ENCODE peak calls at places on chromosomes 4 and X, in eight cellular contexts. One of them, this sample, is unnamed.

GRCh38 chr4:16284050-16284449 is 57.8 kb upstream of the TAPT1 start:
- DNase-seq in suprapubic skin: no peak
- DNase-seq in BJ: no peak
- DNase-seq in choroid plexus epithelial cell: no peak
- DNase-seq in CD8-positive, alpha-beta T cell: no peak
- DNase-seq in kidney: no peak
- DNase-seq in endodermal cell: no peak
- DNase-seq in right atrium auricular region: no peak
- DNase-seq in this sample: no peak

GRCh38 chrX:84168574-84168973 is 19.4 kb downstream of the RPS6KA6 start:
- DNase-seq in suprapubic skin: no peak
- DNase-seq in BJ: no peak
- DNase-seq in choroid plexus epithelial cell: peak; percentile 1
- DNase-seq in CD8-positive, alpha-beta T cell: no peak
- DNase-seq in kidney: no peak
- DNase-seq in endodermal cell: no peak
- DNase-seq in right atrium auricular region: no peak
- DNase-seq in this sample: no peak

GRCh38 chr4:186657766-186658165 is 65.9 kb downstream of the FAT1 start:
- DNase-seq in suprapubic skin: no peak
- DNase-seq in BJ: no peak
- DNase-seq in choroid plexus epithelial cell: peak; percentile 16
- DNase-seq in CD8-positive, alpha-beta T cell: no peak
- DNase-seq in kidney: no peak
- DNase-seq in endodermal cell: no peak
- DNase-seq in right atrium auricular region: no peak
- DNase-seq in this sample: peak; percentile 44

GRCh38 chrX:115344885-115345653 is 55.6 kb downstream of the LUZP4 start:
- DNase-seq in suprapubic skin: peak; percentile 91
- DNase-seq in BJ: peak; percentile 71
- DNase-seq in choroid plexus epithelial cell: peak; percentile 98
- DNase-seq in CD8-positive, alpha-beta T cell: no peak
- DNase-seq in kidney: peak; percentile 94
- DNase-seq in endodermal cell: peak; percentile 83
- DNase-seq in right atrium auricular region: peak; percentile 93
- DNase-seq in this sample: peak; percentile 97

GRCh38 chrX:24396236-24396929 is 35.9 kb downstream of the SUPT20HL1 start:
- DNase-seq in suprapubic skin: no peak
- DNase-seq in BJ: no peak
- DNase-seq in choroid plexus epithelial cell: peak; percentile 63
- DNase-seq in CD8-positive, alpha-beta T cell: no peak
- DNase-seq in kidney: no peak
- DNase-seq in endodermal cell: no peak
- DNase-seq in right atrium auricular region: no peak
- DNase-seq in this sample: peak; percentile 66

GRCh38 chr4:69591374-69591773 is 48.1 kb downstream of the UGT2A2 start:
- DNase-seq in suprapubic skin: no peak
- DNase-seq in BJ: no peak
- DNase-seq in choroid plexus epithelial cell: no peak
- DNase-seq in CD8-positive, alpha-beta T cell: no peak
- DNase-seq in kidney: no peak
- DNase-seq in endodermal cell: no peak
- DNase-seq in right atrium auricular region: no peak
- DNase-seq in this sample: no peak

GRCh38 chr4:84451546-84451945 is 47.5 kb downstream of the NKX6-1 start:
- DNase-seq in suprapubic skin: no peak
- DNase-seq in BJ: no peak
- DNase-seq in choroid plexus epithelial cell: peak; percentile 43
- DNase-seq in CD8-positive, alpha-beta T cell: no peak
- DNase-seq in kidney: no peak
- DNase-seq in endodermal cell: no peak
- DNase-seq in right atrium auricular region: no peak
- DNase-seq in this sample: peak; percentile 12

GRCh38 chr4:154044118-154044517 is 255.2 kb upstream of the SFRP2 start:
- DNase-seq in suprapubic skin: no peak
- DNase-seq in BJ: no peak
- DNase-seq in choroid plexus epithelial cell: no peak
- DNase-seq in CD8-positive, alpha-beta T cell: no peak
- DNase-seq in kidney: no peak
- DNase-seq in endodermal cell: no peak
- DNase-seq in right atrium auricular region: no peak
- DNase-seq in this sample: no peak

GRCh38 chr4:80452768-80453167 is 117.2 kb downstream of the CFAP299 start:
- DNase-seq in suprapubic skin: no peak
- DNase-seq in BJ: no peak
- DNase-seq in choroid plexus epithelial cell: no peak
- DNase-seq in CD8-positive, alpha-beta T cell: no peak
- DNase-seq in kidney: no peak
- DNase-seq in endodermal cell: no peak
- DNase-seq in right atrium auricular region: no peak
- DNase-seq in this sample: no peak

GRCh38 chrX:74465424-74465823 is 44.1 kb downstream of the SLC16A2 start:
- DNase-seq in suprapubic skin: no peak
- DNase-seq in BJ: no peak
- DNase-seq in choroid plexus epithelial cell: peak; percentile 30
- DNase-seq in CD8-positive, alpha-beta T cell: no peak
- DNase-seq in kidney: no peak
- DNase-seq in endodermal cell: no peak
- DNase-seq in right atrium auricular region: no peak
- DNase-seq in this sample: peak; percentile 41

GRCh38 chrX:31656013-31656412 is 584.2 kb upstream of the FTHL17 start:
- DNase-seq in suprapubic skin: no peak
- DNase-seq in BJ: peak; percentile 3
- DNase-seq in choroid plexus epithelial cell: peak; percentile 52
- DNase-seq in CD8-positive, alpha-beta T cell: no peak
- DNase-seq in kidney: no peak
- DNase-seq in endodermal cell: no peak
- DNase-seq in right atrium auricular region: no peak
- DNase-seq in this sample: peak; percentile 27

GRCh38 chrX:32289356-32289755 is 922.0 kb downstream of the DMD start:
- DNase-seq in suprapubic skin: no peak
- DNase-seq in BJ: no peak
- DNase-seq in choroid plexus epithelial cell: no peak
- DNase-seq in CD8-positive, alpha-beta T cell: no peak
- DNase-seq in kidney: no peak
- DNase-seq in endodermal cell: no peak
- DNase-seq in right atrium auricular region: no peak
- DNase-seq in this sample: no peak

GRCh38 chr4:139988863-139989765 is 164.9 kb downstream of the MAML3 start:
- DNase-seq in suprapubic skin: no peak
- DNase-seq in BJ: peak; percentile 65
- DNase-seq in choroid plexus epithelial cell: peak; percentile 93
- DNase-seq in CD8-positive, alpha-beta T cell: no peak
- DNase-seq in kidney: no peak
- DNase-seq in endodermal cell: peak; percentile 75
- DNase-seq in right atrium auricular region: peak; percentile 74
- DNase-seq in this sample: peak; percentile 92

GRCh38 chr4:89995824-89996223 is 101.2 kb downstream of the MMRN1 start:
- DNase-seq in suprapubic skin: no peak
- DNase-seq in BJ: no peak
- DNase-seq in choroid plexus epithelial cell: no peak
- DNase-seq in CD8-positive, alpha-beta T cell: no peak
- DNase-seq in kidney: no peak
- DNase-seq in endodermal cell: no peak
- DNase-seq in right atrium auricular region: no peak
- DNase-seq in this sample: no peak

GRCh38 chr4:133287396-133287795 is 138.3 kb downstream of the PCDH10 start:
- DNase-seq in suprapubic skin: no peak
- DNase-seq in BJ: no peak
- DNase-seq in choroid plexus epithelial cell: no peak
- DNase-seq in CD8-positive, alpha-beta T cell: no peak
- DNase-seq in kidney: no peak
- DNase-seq in endodermal cell: no peak
- DNase-seq in right atrium auricular region: no peak
- DNase-seq in this sample: no peak

GRCh38 chr4:70801265-70801809 is 38.4 kb downstream of the GRSF1 start:
- DNase-seq in suprapubic skin: no peak
- DNase-seq in BJ: no peak
- DNase-seq in choroid plexus epithelial cell: no peak
- DNase-seq in CD8-positive, alpha-beta T cell: no peak
- DNase-seq in kidney: no peak
- DNase-seq in endodermal cell: no peak
- DNase-seq in right atrium auricular region: no peak
- DNase-seq in this sample: no peak

GRCh38 chr4:109589605-109590004 is 29.6 kb downstream of the MCUB start:
- DNase-seq in suprapubic skin: no peak
- DNase-seq in BJ: no peak
- DNase-seq in choroid plexus epithelial cell: no peak
- DNase-seq in CD8-positive, alpha-beta T cell: no peak
- DNase-seq in kidney: no peak
- DNase-seq in endodermal cell: no peak
- DNase-seq in right atrium auricular region: no peak
- DNase-seq in this sample: no peak

GRCh38 chr4:150173854-150174398 is 95.7 kb downstream of the DCLK2 start:
- DNase-seq in suprapubic skin: no peak
- DNase-seq in BJ: no peak
- DNase-seq in choroid plexus epithelial cell: peak; percentile 20
- DNase-seq in CD8-positive, alpha-beta T cell: no peak
- DNase-seq in kidney: no peak
- DNase-seq in endodermal cell: no peak
- DNase-seq in right atrium auricular region: no peak
- DNase-seq in this sample: peak; percentile 65

GRCh38 chrX:19758536-19758935 is 128.9 kb downstream of the SH3KBP1 start:
- DNase-seq in suprapubic skin: no peak
- DNase-seq in BJ: no peak
- DNase-seq in choroid plexus epithelial cell: no peak
- DNase-seq in CD8-positive, alpha-beta T cell: no peak
- DNase-seq in kidney: no peak
- DNase-seq in endodermal cell: no peak
- DNase-seq in right atrium auricular region: no peak
- DNase-seq in this sample: no peak

GRCh38 chr4:184812651-184813181 is 13.1 kb downstream of the ACSL1 start:
- DNase-seq in suprapubic skin: no peak
- DNase-seq in BJ: no peak
- DNase-seq in choroid plexus epithelial cell: peak; percentile 84
- DNase-seq in CD8-positive, alpha-beta T cell: no peak
- DNase-seq in kidney: no peak
- DNase-seq in endodermal cell: no peak
- DNase-seq in right atrium auricular region: no peak
- DNase-seq in this sample: peak; percentile 83

GRCh38 chr4:127203561-127204260 is 429.0 kb upstream of the INTU start:
- DNase-seq in suprapubic skin: no peak
- DNase-seq in BJ: peak; percentile 20
- DNase-seq in choroid plexus epithelial cell: peak; percentile 79
- DNase-seq in CD8-positive, alpha-beta T cell: no peak
- DNase-seq in kidney: no peak
- DNase-seq in endodermal cell: no peak
- DNase-seq in right atrium auricular region: no peak
- DNase-seq in this sample: peak; percentile 16
- TF ChIP-seq CTCF in suprapubic skin: no peak
- TF ChIP-seq CTCF in BJ: no peak
- TF ChIP-seq CTCF in choroid plexus epithelial cell: no peak
- TF ChIP-seq CTCF in CD8-positive, alpha-beta T cell: no peak
- TF ChIP-seq CTCF in kidney: no peak
- TF ChIP-seq CTCF in endodermal cell: no peak
- TF ChIP-seq CTCF in right atrium auricular region: no peak
- TF ChIP-seq CTCF in this sample: no peak

GRCh38 chr4:48680848-48681568 is 99.1 kb downstream of the FRYL start:
- DNase-seq in suprapubic skin: no peak
- DNase-seq in BJ: no peak
- DNase-seq in choroid plexus epithelial cell: no peak
- DNase-seq in CD8-positive, alpha-beta T cell: no peak
- DNase-seq in kidney: no peak
- DNase-seq in endodermal cell: no peak
- DNase-seq in right atrium auricular region: no peak
- DNase-seq in this sample: no peak
- H3K4me3 ChIP-seq in suprapubic skin: no peak overlapping the region
- H3K4me3 ChIP-seq in BJ: no peak overlapping the region
- H3K4me3 ChIP-seq in choroid plexus epithelial cell: no peak overlapping the region
- H3K4me3 ChIP-seq in CD8-positive, alpha-beta T cell: no peak overlapping the region
- H3K4me3 ChIP-seq in kidney: no peak overlapping the region
- H3K4me3 ChIP-seq in endodermal cell: no peak overlapping the region
- H3K4me3 ChIP-seq in right atrium auricular region: no peak overlapping the region
- H3K4me3 ChIP-seq in this sample: no peak overlapping the region

GRCh38 chr4:5469151-5469775 is 239.1 kb downstream of the EVC2 start:
- DNase-seq in suprapubic skin: no peak
- DNase-seq in BJ: no peak
- DNase-seq in choroid plexus epithelial cell: no peak
- DNase-seq in CD8-positive, alpha-beta T cell: no peak
- DNase-seq in kidney: no peak
- DNase-seq in endodermal cell: peak; percentile 32
- DNase-seq in right atrium auricular region: peak; percentile 42
- DNase-seq in this sample: no peak
- TF ChIP-seq CTCF in suprapubic skin: no peak
- TF ChIP-seq CTCF in BJ: no peak
- TF ChIP-seq CTCF in choroid plexus epithelial cell: no peak
- TF ChIP-seq CTCF in CD8-positive, alpha-beta T cell: no peak
- TF ChIP-seq CTCF in kidney: no peak
- TF ChIP-seq CTCF in endodermal cell: no peak
- TF ChIP-seq CTCF in right atrium auricular region: no peak
- TF ChIP-seq CTCF in this sample: no peak

GRCh38 chrX:140764401-140764919 is 54.9 kb downstream of the LINC00632 start:
- DNase-seq in suprapubic skin: peak; percentile 61
- DNase-seq in BJ: no peak
- DNase-seq in choroid plexus epithelial cell: peak; percentile 41
- DNase-seq in CD8-positive, alpha-beta T cell: no peak
- DNase-seq in kidney: peak; percentile 71
- DNase-seq in endodermal cell: peak; percentile 86
- DNase-seq in right atrium auricular region: no peak
- DNase-seq in this sample: peak; percentile 60

GRCh38 chrX:140765043-140765784 is 55.7 kb downstream of the LINC00632 start:
- DNase-seq in suprapubic skin: no peak
- DNase-seq in BJ: no peak
- DNase-seq in choroid plexus epithelial cell: peak; percentile 51
- DNase-seq in CD8-positive, alpha-beta T cell: no peak
- DNase-seq in kidney: no peak
- DNase-seq in endodermal cell: peak; percentile 61
- DNase-seq in right atrium auricular region: no peak
- DNase-seq in this sample: peak; percentile 52

GRCh38 chrX:140767646-140768045 is 58.1 kb downstream of the LINC00632 start:
- DNase-seq in suprapubic skin: no peak
- DNase-seq in BJ: no peak
- DNase-seq in choroid plexus epithelial cell: no peak
- DNase-seq in CD8-positive, alpha-beta T cell: no peak
- DNase-seq in kidney: no peak
- DNase-seq in endodermal cell: no peak
- DNase-seq in right atrium auricular region: no peak
- DNase-seq in this sample: peak; percentile 15

GRCh38 chrX:140762061-140762460 is 52.5 kb downstream of the LINC00632 start:
- DNase-seq in suprapubic skin: no peak
- DNase-seq in BJ: no peak
- DNase-seq in choroid plexus epithelial cell: peak; percentile 81
- DNase-seq in CD8-positive, alpha-beta T cell: peak; percentile 17
- DNase-seq in kidney: no peak
- DNase-seq in endodermal cell: peak; percentile 77
- DNase-seq in right atrium auricular region: peak; percentile 66
- DNase-seq in this sample: peak; percentile 78

DNA sequence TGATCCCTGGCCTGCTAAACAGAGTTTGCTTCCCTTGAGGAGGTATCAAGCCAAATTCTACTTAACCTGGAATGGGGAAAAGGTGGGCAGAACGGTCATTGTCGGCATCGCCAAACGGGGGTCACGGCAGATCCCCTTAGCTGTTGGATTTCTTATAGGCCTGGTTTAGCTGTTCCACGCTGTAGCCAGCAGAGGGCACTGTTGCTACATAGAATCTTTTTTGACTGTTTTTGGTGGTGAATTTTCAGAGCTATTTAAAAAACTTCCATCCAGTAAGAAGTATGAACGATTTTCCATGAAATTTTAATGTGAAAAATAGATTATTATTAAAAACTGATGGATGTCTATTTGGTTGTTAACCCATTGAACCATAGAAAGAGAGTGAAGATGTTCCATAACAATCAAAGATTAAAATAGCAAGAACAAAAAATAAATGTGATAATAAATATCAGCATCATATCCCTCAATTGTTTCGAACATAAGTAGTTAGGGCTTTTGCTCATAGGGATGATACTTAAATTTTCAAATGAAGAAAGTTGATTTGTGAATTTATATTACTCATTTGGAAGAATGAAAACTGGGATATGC is 56.6 kb downstream of the LINC00632 start:
- DNase-seq in suprapubic skin: peak; percentile 62
- DNase-seq in BJ: no peak
- DNase-seq in choroid plexus epithelial cell: peak; percentile 72
- DNase-seq in CD8-positive, alpha-beta T cell: peak; percentile 38
- DNase-seq in kidney: no peak
- DNase-seq in endodermal cell: peak; percentile 84
- DNase-seq in right atrium auricular region: peak; percentile 68
- DNase-seq in this sample: peak; percentile 78
- H3K4me3 ChIP-seq in suprapubic skin: peak overlapping the region; percentile 49
- H3K4me3 ChIP-seq in BJ: peak overlapping the region; percentile 64
- H3K4me3 ChIP-seq in choroid plexus epithelial cell: peak overlapping the region; percentile 69
- H3K4me3 ChIP-seq in CD8-positive, alpha-beta T cell: no peak overlapping the region
- H3K4me3 ChIP-seq in kidney: no peak overlapping the region
- H3K4me3 ChIP-seq in endodermal cell: peak overlapping the region; percentile 87
- H3K4me3 ChIP-seq in right atrium auricular region: peak overlapping the region; percentile 46
- H3K4me3 ChIP-seq in this sample: peak overlapping the region; percentile 70